ENCODE peak calls at places on chromosomes 11 and 22, in nine cellular contexts. E is RWPE1, G is HFF-Myc, X is psoas muscle, N is AG10803, B is H9, C is fibroblast of villous mesenchyme, F is WTC11, A is choroid plexus epithelial cell. T is an unnamed sample.

GRCh38 chr22:32457031-32457430 is 7.2 kb downstream of the BPIFC start:
- DNase-seq in E (no peak), C (no peak), N (no peak), X (no peak), F (no peak), G (no peak), A (no peak), B (no peak), T (no peak)

GRCh38 chr11:107916671-107917241 is 11.5 kb upstream of the RAB39A start:
- DNase-seq in F (peak; percentile 81), B (peak; percentile 77), N (peak; percentile 18), G (peak; percentile 9), A (peak; percentile 18), C (peak; percentile 7), X (no peak), E (no peak), T (peak; percentile 80)

GRCh38 chr11:36352919-36353318 is 56.8 kb downstream of the PRR5L start:
- DNase-seq in A (no peak), G (no peak), F (no peak), E (no peak), N (no peak), X (no peak), C (no peak), B (no peak), T (no peak)

GRCh38 chr11:133928628-133929059 is 28.1 kb downstream of the IGSF9B start:
- DNase-seq in N (peak; percentile 42), F (peak; percentile 24), A (peak; percentile 5), X (no peak), G (no peak), E (peak; percentile 53), B (peak; percentile 64), C (peak; percentile 74), T (no peak)

GRCh38 chr11:75437966-75438659 is 5.1 kb upstream of the KLHL35 start:
- DNase-seq in E (no peak), B (no peak), N (peak; percentile 20), X (no peak), F (no peak), C (no peak), A (no peak), G (no peak), T (no peak)

GRCh38 chr22:42304021-42304790 is 33.8 kb upstream of the TCF20 start:
- DNase-seq in A (no peak), B (no peak), E (no peak), N (no peak), G (no peak), F (no peak), X (no peak), C (no peak), T (no peak)

GRCh38 chr11:48019597-48019996 is 39.2 kb downstream of the PTPRJ start:
- DNase-seq in N (no peak), G (no peak), B (no peak), F (no peak), X (no peak), E (no peak), A (no peak), C (no peak), T (no peak)

GRCh38 chr11:44977493-44977984 is 26.9 kb upstream of the TP53I11 start:
- DNase-seq in G (no peak), C (peak; percentile 65), F (no peak), B (peak; percentile 62), X (no peak), A (peak; percentile 30), N (no peak), E (no peak), T (no peak)

GRCh38 chr11:32310218-32310601 is 125.1 kb downstream of the WT1 start:
- DNase-seq in N (peak; percentile 9), C (peak; percentile 24), G (no peak), F (no peak), E (no peak), A (peak; percentile 74), X (no peak), B (no peak), T (no peak)

GRCh38 chr11:69771466-69771865 is 3.7 kb downstream of the FGF4 start:
- DNase-seq in B (no peak), G (no peak), E (no peak), N (no peak), A (no peak), F (no peak), X (no peak), C (no peak), T (no peak)

GRCh38 chr22:26711205-26711958 is 54.0 kb downstream of the MIAT start:
- DNase-seq in B (peak; percentile 31), N (peak; percentile 24), F (no peak), E (no peak), A (peak; percentile 85), X (no peak), G (no peak), C (peak; percentile 57), T (no peak)

GRCh38 chr11:71372693-71373657 is 75.2 kb downstream of the DHCR7 start:
- DNase-seq in B (no peak), C (peak; percentile 27), G (no peak), E (peak; percentile 41), N (peak; percentile 42), X (no peak), A (peak; percentile 56), F (no peak), T (no peak)

GRCh38 chr11:71370020-71370747 is 78.0 kb downstream of the DHCR7 start:
- DNase-seq in E (no peak), F (no peak), G (no peak), B (no peak), A (no peak), N (no peak), X (no peak), C (no peak), T (no peak)

GRCh38 chr11:71370895-71371673 is 77.1 kb downstream of the DHCR7 start:
- DNase-seq in N (no peak), X (no peak), E (no peak), B (peak; percentile 61), A (no peak), G (no peak), F (peak; percentile 56), C (no peak), T (no peak)

GRCh38 chr11:71373791-71374454 is 74.3 kb downstream of the DHCR7 start:
- DNase-seq in C (no peak), N (no peak), G (no peak), B (no peak), A (no peak), E (no peak), X (no peak), F (no peak), T (no peak)

DNA sequence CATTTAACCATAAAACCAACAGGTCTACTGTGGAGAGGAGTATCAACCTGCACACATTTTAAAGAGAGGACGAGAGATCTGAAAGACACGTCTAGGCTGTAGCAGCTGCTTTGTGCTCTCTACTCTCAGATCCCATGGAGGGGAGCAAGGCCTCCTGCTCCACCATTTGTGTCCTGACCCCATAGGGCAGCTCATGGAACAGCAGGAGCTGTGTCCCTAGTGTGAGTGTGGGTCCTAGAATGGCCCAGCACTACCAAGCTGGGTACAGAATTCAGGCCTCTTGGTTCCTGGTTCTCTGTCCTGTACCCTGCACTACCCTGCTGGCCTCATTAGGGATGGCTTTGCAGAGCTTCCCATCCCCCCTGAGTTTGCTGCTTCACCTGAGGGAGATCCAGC is 76.5 kb downstream of the DHCR7 start:
- DNase-seq in A (no peak), N (no peak), X (no peak), B (no peak), F (no peak), E (no peak), G (no peak), C (no peak), T (no peak)
- TF ChIP-seq CTCF in A (no peak), N (no peak), X (no peak), B (no peak), F (no peak), E (no peak), G (no peak), C (no peak), T (no peak)

GRCh38 chr22:39291501-39291900 is 27.9 kb downstream of the RPL3 start:
- DNase-seq in F (no peak), N (no peak), A (no peak), B (peak; percentile 46), G (no peak), X (no peak), C (no peak), E (no peak), T (no peak)
- TF ChIP-seq CTCF in F (no peak), N (no peak), A (peak; percentile 33), B (peak; percentile 41), G (no peak), X (no peak), C (no peak), E (no peak), T (peak; percentile 21)

GRCh38 chr11:62922653-62923371 is 1.6 kb upstream of the CHRM1 start:
- DNase-seq in X (no peak), E (no peak), N (no peak), B (no peak), C (no peak), A (no peak), G (no peak), F (peak; percentile 75), T (no peak)
- TF ChIP-seq CTCF in X (no peak), E (no peak), N (peak; percentile 20), B (peak; percentile 63), C (peak; percentile 44), A (peak; percentile 48), G (peak; percentile 35), F (peak; percentile 54), T (peak; percentile 20)

GRCh38 chr11:118790357-118791014 is 478 bp downstream of the DDX6 start:
- DNase-seq in X (peak; percentile 50), N (peak; percentile 60), A (peak; percentile 66), C (peak; percentile 78), B (peak; percentile 66), E (peak; percentile 41), F (peak; percentile 61), G (no peak), T (peak; percentile 90)
- TF ChIP-seq CTCF in X (peak; percentile 43), N (peak; percentile 54), A (peak; percentile 64), C (peak; percentile 53), B (peak; percentile 62), E (peak; percentile 37), F (no peak), G (peak; percentile 58), T (peak; percentile 59)

DNA sequence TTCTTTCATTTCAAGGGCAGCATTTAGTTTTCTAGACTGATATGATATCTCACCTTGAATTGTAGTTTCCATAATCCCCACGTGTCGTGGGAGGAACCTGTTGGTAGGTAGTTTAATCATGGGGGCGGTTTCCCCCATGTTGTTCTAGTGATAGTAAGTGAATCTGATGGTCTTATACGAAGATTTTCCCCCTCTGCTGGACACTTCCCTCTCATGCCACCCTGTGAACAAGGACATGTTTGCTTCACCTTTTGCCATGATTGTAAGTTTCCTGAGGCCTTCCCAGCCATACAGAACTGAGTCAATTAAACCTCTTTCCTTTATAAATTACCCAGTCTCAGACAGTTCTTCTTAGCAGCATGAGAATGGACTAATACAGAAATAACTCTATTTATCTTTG is 851.1 kb upstream of the FAT3 start:
- DNase-seq in F (peak; percentile 9), E (no peak), N (no peak), B (no peak), C (no peak), X (no peak), G (no peak), A (peak; percentile 2), T (no peak)
- TF ChIP-seq CTCF in F (no peak), E (no peak), N (no peak), B (peak; percentile 53), C (no peak), X (no peak), G (no peak), A (peak; percentile 19), T (peak; percentile 43)

GRCh38 chr22:20154602-20155183 is 3.8 kb upstream of the CCDC188 start:
- DNase-seq in E (no peak), B (no peak), N (no peak), A (no peak), G (no peak), X (no peak), F (no peak), C (no peak), T (no peak)
- TF ChIP-seq CTCF in E (no peak), B (peak; percentile 27), N (no peak), A (peak; percentile 7), G (no peak), X (no peak), F (no peak), C (no peak), T (no peak)

T was measured in osteocyte.